ENCODE peak calls at places on chromosomes 11 and 22, in five cellular contexts. F, O, A, Z and X are unnamed samples.

GRCh38 chr22:37571258-37571991 is 8.5 kb downstream of the LGALS2 start:
- DNase-seq in Z (no peak), F (no peak), O (no peak), A (peak), X (peak)

GRCh38 chr11:106418786-106419185 is 341.3 kb downstream of the AASDHPPT start:
- DNase-seq in Z (no peak), A (no peak), O (no peak), F (no peak), X (no peak)

GRCh38 chr11:134516529-134516928 is 104.5 kb upstream of the B3GAT1 start:
- DNase-seq in A (no peak), F (no peak), Z (no peak), O (no peak), X (no peak)

GRCh38 chr11:93133710-93134109 is 64.1 kb downstream of the SLC36A4 start:
- DNase-seq in O (no peak), A (peak), F (no peak), Z (no peak), X (peak)

GRCh38 chr22:22721681-22722309 is 77.4 kb downstream of the GGTLC2 start:
- DNase-seq in Z (no peak), F (no peak), A (peak), O (no peak), X (peak)

GRCh38 chr22:46262449-46263207 is 515 bp downstream of the PKDREJ start:
- DNase-seq in O (peak), A (peak), Z (peak), F (no peak), X (peak)

GRCh38 chr11:126438272-126438671 is 82.8 kb downstream of the ST3GAL4 start:
- DNase-seq in Z (no peak), F (no peak), A (no peak), O (no peak), X (no peak)

GRCh38 chr22:46746620-46747019 is 8.6 kb upstream of the CERK start:
- DNase-seq in O (no peak), A (no peak), F (no peak), Z (no peak), X (no peak)

GRCh38 chr11:85685820-85686459 is at the start of gene CCDC89:
- DNase-seq in O (no peak), A (peak), Z (no peak), F (no peak), X (no peak)

GRCh38 chr11:93740031-93740801 is 1.1 kb downstream of the TAF1D start:
- DNase-seq in A (no peak), Z (no peak), O (no peak), F (no peak), X (peak)

GRCh38 chr22:36258750-36259619 is 6.1 kb downstream of the APOL1 start:
- DNase-seq in O (peak), F (peak), Z (no peak), A (peak), X (no peak)

GRCh38 chr11:122107045-122107444 is 9.0 kb downstream of the BLID start:
- DNase-seq in Z (no peak), O (no peak), A (no peak), F (no peak), X (peak)

GRCh38 chr11:111245425-111245824 is at the start of gene POU2AF2:
- DNase-seq in A (no peak), F (no peak), O (no peak), Z (no peak), X (no peak)

GRCh38 chr22:50729391-50730012 is 8.5 kb upstream of the ACR start:
- DNase-seq in A (no peak), Z (no peak), F (no peak), O (no peak), X (no peak)
- H2BK12ac ChIP-seq in A (no peak), Z (peak), F (peak), O (no peak), X (no peak)

GRCh38 chr11:20016526-20016925 is 143.7 kb downstream of the DBX1 start:
- DNase-seq in O (no peak), F (no peak), A (no peak), Z (no peak), X (peak)
- H2BK12ac ChIP-seq in O (no peak), F (no peak), A (no peak), Z (no peak), X (no peak)

DNA sequence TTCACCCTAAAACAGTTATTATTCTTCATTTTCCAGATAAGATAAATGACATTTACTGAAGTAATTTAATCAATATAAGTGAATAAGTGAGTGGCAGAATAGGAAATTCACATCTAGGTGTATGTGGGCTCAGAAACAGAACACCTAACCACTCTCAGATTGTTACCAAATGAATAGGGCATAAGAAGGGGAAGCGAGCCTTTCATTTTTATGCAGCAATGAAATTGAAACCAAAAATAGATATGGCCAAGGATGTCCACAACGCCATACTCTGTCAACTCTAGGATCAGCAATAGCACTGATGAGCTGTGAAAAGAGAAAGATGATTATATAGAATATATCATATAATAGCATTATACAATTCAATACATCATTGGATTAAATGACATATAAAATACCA is 398.1 kb upstream of the API5 start:
- DNase-seq in A (no peak), Z (no peak), O (no peak), F (no peak), X (no peak)
- H2BK12ac ChIP-seq in A (no peak), Z (no peak), O (no peak), F (no peak), X (no peak)

GRCh38 chr11:32122200-32122599 is 31.3 kb downstream of the RCN1 start:
- DNase-seq in Z (no peak), F (no peak), A (no peak), O (no peak), X (no peak)
- H2BK12ac ChIP-seq in Z (no peak), F (no peak), A (no peak), O (no peak), X (no peak)

GRCh38 chr11:44536779-44537516 is 28.5 kb upstream of the CD82 start:
- DNase-seq in Z (no peak), O (no peak), F (no peak), A (no peak), X (no peak)
- H2BK12ac ChIP-seq in Z (no peak), O (no peak), F (no peak), A (no peak), X (no peak)

GRCh38 chr11:62487136-62487535 is 59.5 kb downstream of the AHNAK start:
- DNase-seq in O (no peak), F (no peak), Z (no peak), A (no peak), X (peak)
- H2BK12ac ChIP-seq in O (no peak), F (no peak), Z (no peak), A (no peak), X (peak)

DNA sequence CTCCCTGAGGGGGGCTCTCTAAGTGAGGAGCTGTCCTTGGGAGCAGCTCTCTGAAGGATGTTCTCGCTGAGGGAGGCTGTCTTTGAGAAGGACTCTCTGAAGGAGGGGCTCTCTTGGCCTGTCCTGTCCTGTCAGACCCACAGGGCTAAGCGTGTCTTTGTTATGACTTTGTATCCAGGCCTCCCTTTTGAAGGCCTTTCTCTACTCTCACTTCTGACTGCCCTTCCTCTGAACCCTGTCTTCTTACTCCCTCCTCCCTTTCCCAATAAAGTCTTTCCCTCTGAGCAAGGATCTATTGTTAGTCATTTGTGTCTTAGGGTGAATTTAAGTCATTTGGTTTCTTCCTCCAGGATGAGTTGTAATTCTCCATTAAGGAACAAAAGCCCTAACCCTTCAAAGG is 330.1 kb upstream of the PLET1 start:
- DNase-seq in Z (no peak), F (no peak), A (peak), O (no peak), X (no peak)
- H2BK12ac ChIP-seq in Z (no peak), F (no peak), A (peak), O (no peak), X (no peak)

DNA sequence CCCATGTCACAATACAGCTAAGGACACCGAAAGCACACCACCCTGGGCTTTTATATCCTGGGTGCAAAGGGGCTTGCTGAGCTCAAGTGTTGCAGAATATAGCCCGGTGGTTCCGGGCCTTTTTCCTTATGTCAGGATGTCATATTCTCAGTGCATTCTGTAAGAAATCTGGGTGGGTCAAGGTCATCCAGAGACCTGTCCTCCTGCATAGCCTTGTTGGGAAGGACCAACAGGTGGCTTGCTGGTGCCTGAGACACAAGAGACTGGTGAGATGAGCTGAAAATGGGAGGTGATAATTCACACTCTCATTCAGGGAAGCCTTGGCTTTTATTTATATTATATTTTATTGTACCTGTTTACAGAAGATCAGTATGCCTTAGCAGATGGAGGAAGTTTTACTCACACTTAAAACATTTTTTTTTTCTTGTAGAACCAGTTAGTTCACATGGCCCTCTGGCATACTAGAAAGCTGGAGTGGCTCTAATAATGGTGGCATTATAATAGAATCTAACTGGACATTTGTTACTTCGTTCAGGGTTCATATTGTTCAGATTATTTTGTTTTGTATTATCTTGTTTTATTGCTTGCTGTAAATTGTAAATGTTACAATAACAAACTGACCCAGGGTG is 14.6 kb upstream of the TMEM123 start:
- DNase-seq in O (no peak), F (no peak), Z (no peak), A (no peak), X (peak)
- H2BK12ac ChIP-seq in O (no peak), F (no peak), Z (no peak), A (no peak), X (peak)

DNA sequence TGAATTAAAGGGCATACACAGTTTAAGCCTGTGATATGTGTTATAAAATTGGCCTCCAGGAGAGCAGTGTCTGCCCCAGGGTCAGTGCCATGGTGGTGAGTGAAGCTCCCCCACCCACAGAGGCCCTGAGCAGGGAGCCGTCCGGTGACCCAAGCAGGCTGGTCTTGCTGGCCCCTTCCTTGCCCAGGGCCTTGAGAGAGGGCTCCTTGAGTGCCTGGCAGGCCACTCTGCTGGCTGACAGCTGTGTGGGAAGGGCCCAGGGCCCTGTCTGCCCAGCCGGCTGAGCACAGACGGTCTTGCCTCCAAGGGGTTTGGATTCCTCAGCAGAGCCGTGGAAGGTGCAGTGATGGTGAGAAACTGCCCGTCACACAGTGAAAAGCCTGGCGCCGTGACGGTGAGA is 25.9 kb downstream of the PTDSS2 start:
- DNase-seq in A (no peak), F (no peak), Z (no peak), O (no peak), X (no peak)
- H2BK12ac ChIP-seq in A (no peak), F (no peak), Z (no peak), O (no peak), X (no peak)